ENCODE peak calls at places on chromosomes 11 and 22, in nine cellular contexts. S is activated CD4-positive, alpha-beta T cell treated with anti-CD3 and anti-CD28 coated beads for 24 hours; Y is cardiac fibroblast; V is Caki2; L is HT-29; Z is Kasumi-1; W is NB4; B is activated gamma-delta T cell; M is Ammon's horn. R is an unnamed sample.

GRCh38 chr11:45323598-45324249 is 37.6 kb upstream of the SYT13 start:
- DNase-seq in B (no peak), V (no peak), L (no peak), W (no peak), M (no peak), Y (no peak), S (no peak), Z (no peak), R (no peak)

GRCh38 chr11:61534901-61535839 is 26.6 kb downstream of the LRRC10B start:
- DNase-seq in M (no peak), Y (no peak), L (no peak), S (no peak), W (no peak), V (no peak), B (no peak), Z (no peak), R (no peak)

GRCh38 chr11:3167143-3168119 is 2.3 kb upstream of the OSBPL5 start:
- DNase-seq in M (no peak), Y (no peak), W (peak; percentile 58), V (no peak), L (no peak), B (no peak), S (no peak), Z (no peak), R (no peak)

GRCh38 chr22:28983190-28983589 is 78.4 kb downstream of the C22orf31 start:
- DNase-seq in L (no peak), V (no peak), Y (no peak), S (no peak), M (no peak), W (no peak), Z (no peak), B (no peak), R (no peak)

GRCh38 chr22:46027219-46028068 is 50.5 kb upstream of the WNT7B start:
- DNase-seq in S (no peak), M (peak; percentile 86), Y (no peak), B (no peak), Z (no peak), V (no peak), W (no peak), L (peak; percentile 34), R (no peak)

GRCh38 chr11:11750479-11750878 is 91.3 kb upstream of the USP47 start:
- DNase-seq in W (no peak), M (no peak), Z (no peak), L (no peak), S (no peak), V (no peak), Y (no peak), B (no peak), R (no peak)

GRCh38 chr11:19919050-19919561 is 206.5 kb downstream of the NAV2 start:
- DNase-seq in Z (no peak), Y (peak; percentile 97), M (no peak), W (no peak), B (no peak), V (peak; percentile 66), S (no peak), L (no peak), R (peak; percentile 99)

GRCh38 chr11:795638-796564 is 2.2 kb downstream of the SLC25A22 start:
- DNase-seq in L (peak; percentile 61), Y (peak; percentile 81), M (peak; percentile 77), B (peak; percentile 59), S (peak; percentile 73), Z (peak; percentile 97), V (peak; percentile 72), W (peak; percentile 90), R (peak; percentile 82)

GRCh38 chr11:12602421-12602820 is 71.8 kb upstream of the TEAD1 start:
- DNase-seq in V (peak; percentile 37), B (no peak), Y (peak; percentile 25), M (no peak), S (no peak), W (no peak), L (no peak), Z (no peak), R (peak; percentile 65)

GRCh38 chr11:131938321-131938751 is 567.9 kb downstream of the NTM start:
- DNase-seq in S (no peak), W (no peak), B (no peak), Y (no peak), V (no peak), L (no peak), M (peak; percentile 65), Z (no peak), R (no peak)

GRCh38 chr11:91776660-91777059 is 448.0 kb upstream of the FAT3 start:
- DNase-seq in B (no peak), S (no peak), M (peak; percentile 77), Y (no peak), V (no peak), W (no peak), L (no peak), Z (no peak), R (no peak)

GRCh38 chr11:70243912-70244652 is 26.4 kb upstream of the PPFIA1 start:
- DNase-seq in W (no peak), Z (no peak), V (peak; percentile 28), M (no peak), S (no peak), Y (peak; percentile 71), B (no peak), L (no peak), R (no peak)

GRCh38 chr11:57761301-57762234 is at the start of gene CTNND1:
- DNase-seq in Y (peak; percentile 99), S (no peak), Z (no peak), B (no peak), L (peak; percentile 98), M (peak; percentile 95), W (peak; percentile 86), V (peak; percentile 95), R (peak; percentile 99)

GRCh38 chr11:12291313-12291712 is 86.1 kb upstream of the PARVA start:
- DNase-seq in W (no peak), L (no peak), V (no peak), Z (no peak), S (no peak), Y (no peak), M (no peak), B (no peak), R (no peak)

GRCh38 chr11:2089536-2090165 is 49.5 kb downstream of the IGF2 start:
- DNase-seq in W (peak; percentile 80), V (peak; percentile 71), S (peak; percentile 17), Z (no peak), L (peak; percentile 67), Y (peak; percentile 64), M (no peak), B (no peak), R (peak; percentile 35)

GRCh38 chr11:45751430-45751829 is 53.5 kb upstream of the SLC35C1 start:
- DNase-seq in V (no peak), S (no peak), L (no peak), Y (no peak), M (peak; percentile 47), W (no peak), Z (no peak), B (no peak), R (no peak)

GRCh38 chr11:73376803-73377629 is 817 bp downstream of the RELT start:
- DNase-seq in L (peak; percentile 64), Y (peak; percentile 84), W (peak; percentile 92), V (peak; percentile 60), B (peak; percentile 64), S (peak; percentile 31), Z (peak; percentile 86), M (peak; percentile 63), R (peak; percentile 54)

GRCh38 chr11:116644201-116644947 is 128.4 kb downstream of the BUD13 start:
- DNase-seq in Z (no peak), B (no peak), M (no peak), V (no peak), S (no peak), Y (no peak), L (no peak), W (no peak), R (no peak)

GRCh38 chr11:34223021-34223813 is 117.8 kb downstream of the NAT10 start:
- DNase-seq in S (no peak), W (peak; percentile 90), V (no peak), L (peak; percentile 80), M (no peak), B (no peak), Z (no peak), Y (peak; percentile 80), R (peak; percentile 72)

GRCh38 chr22:22853713-22854112 is 33.9 kb upstream of the IGLL5 start:
- DNase-seq in Z (no peak), L (no peak), V (no peak), M (no peak), Y (no peak), S (no peak), W (no peak), B (no peak), R (no peak)

GRCh38 chr11:70521475-70522260 is 123.3 kb downstream of the CTTN start:
- DNase-seq in B (no peak), Y (no peak), L (no peak), W (no peak), V (no peak), Z (no peak), S (no peak), M (peak; percentile 64), R (no peak)

GRCh38 chr11:11841121-11841604 is 609 bp upstream of the USP47 start:
- DNase-seq in B (peak; percentile 11), S (no peak), Y (peak; percentile 51), V (no peak), Z (peak; percentile 61), W (peak; percentile 62), L (peak; percentile 53), M (peak; percentile 82), R (peak; percentile 48)

GRCh38 chr11:117519170-117519569 is 191.5 kb downstream of the CEP164 start:
- DNase-seq in L (peak; percentile 20), S (no peak), B (no peak), M (no peak), W (peak; percentile 18), Z (no peak), Y (no peak), V (peak; percentile 87), R (no peak)

GRCh38 chr22:27636716-27637503 is 164.6 kb downstream of the MN1 start:
- DNase-seq in B (no peak), Z (no peak), W (no peak), V (no peak), S (no peak), L (no peak), Y (no peak), M (no peak), R (no peak)

GRCh38 chr11:1084561-1085439 is 10.1 kb downstream of the MUC2 start:
- DNase-seq in Z (no peak), M (no peak), V (no peak), S (no peak), Y (no peak), L (no peak), B (no peak), W (peak; percentile 44), R (no peak)

GRCh38 chr11:75350122-75350742 is 1.2 kb downstream of the ARRB1 start:
- DNase-seq in M (no peak), V (no peak), Z (no peak), B (no peak), Y (no peak), S (no peak), W (no peak), L (no peak), R (no peak)

GRCh38 chr11:16815047-16815767 is 76.8 kb downstream of the C11orf58 start:
- DNase-seq in Z (peak; percentile 74), Y (no peak), B (no peak), V (no peak), M (peak; percentile 72), W (peak; percentile 25), L (no peak), S (no peak), R (peak; percentile 50)

GRCh38 chr11:110907629-110908028 is 195.4 kb upstream of the ARHGAP20 start:
- DNase-seq in M (no peak), L (peak; percentile 87), S (no peak), B (no peak), Y (peak; percentile 94), W (peak; percentile 67), V (peak; percentile 90), Z (peak; percentile 97), R (peak; percentile 98)

R was measured in astrocyte of the spinal cord.